ENCODE peak calls at places on chromosomes 16 and 17, in five cellular contexts. I is left ventricle myocardium inferior; K is activated CD8-positive, alpha-beta memory T cell treated with anti-CD3 and anti-CD28 coated beads for 1 hour; T is psoas muscle; N is NCI-H187. W is an unnamed sample.

GRCh38 chr16:84925092-84925772 is 86.1 kb downstream of the ZDHHC7 start:
- DNase-seq in N (no peak), K (peak), T (peak), I (peak), W (peak)

GRCh38 chr17:47763913-47764582 is 31.0 kb downstream of the TBX21 start:
- DNase-seq in I (no peak), N (no peak), T (no peak), K (no peak), W (no peak)

GRCh38 chr17:51322390-51323029 is 62.2 kb downstream of the UTP18 start:
- DNase-seq in T (no peak), K (no peak), N (no peak), I (no peak), W (no peak)

GRCh38 chr17:76233588-76234353 is 6.5 kb downstream of the RNF157 start:
- DNase-seq in I (no peak), N (no peak), K (no peak), T (no peak), W (no peak)

GRCh38 chr17:34997355-34997862 is 17.1 kb downstream of the LIG3 start:
- DNase-seq in N (no peak), I (no peak), T (no peak), K (no peak), W (peak)

GRCh38 chr17:4130715-4131114 is 12.1 kb downstream of the ZZEF1 start:
- DNase-seq in N (no peak), T (no peak), K (no peak), I (no peak), W (peak)

GRCh38 chr17:14061666-14062560 is 7.4 kb upstream of the COX10 start:
- DNase-seq in I (no peak), K (no peak), N (no peak), T (peak), W (no peak)

GRCh38 chr16:71627631-71628236 is 1.8 kb downstream of the MARVELD3 start:
- DNase-seq in K (no peak), T (no peak), I (no peak), N (no peak), W (no peak)

GRCh38 chr16:67926181-67926742 is 5.4 kb downstream of the CTRL start:
- DNase-seq in N (peak), I (no peak), K (no peak), T (no peak), W (no peak)

GRCh38 chr16:63061319-63061718 is 1025.1 kb upstream of the CDH8 start:
- DNase-seq in N (no peak), T (no peak), I (no peak), K (no peak), W (no peak)